ENCODE peak calls at places on chromosome 1, in four cellular contexts. I is K562, Y is GM12878, B is HepG2. C is an unnamed sample.

GRCh38 chr1:46333300-46334029 is 7.1 kb upstream of the NSUN4 start:
- DNase-seq in B (peak), I (peak), Y (peak), C (peak)

GRCh38 chr1:152907686-152908601 is at the start of gene IVL:
- DNase-seq in I (no peak), B (no peak), Y (peak), C (no peak)

GRCh38 chr1:54290443-54291184 is 90.6 kb downstream of the MRPL37 start:
- DNase-seq in I (no peak), B (peak), Y (no peak), C (no peak)

GRCh38 chr1:34088001-34088400 is 77.0 kb downstream of the CSMD2 start:
- DNase-seq in B (no peak), Y (no peak), I (no peak), C (no peak)

GRCh38 chr1:232943679-232944252 is 6.6 kb upstream of the NTPCR start:
- DNase-seq in Y (no peak), I (no peak), B (no peak), C (no peak)

GRCh38 chr1:119314001-119314796 is 54.4 kb upstream of the HAO2 start:
- DNase-seq in B (no peak), Y (no peak), I (no peak), C (no peak)

GRCh38 chr1:164768045-164768402 is 209.0 kb downstream of the PBX1 start:
- DNase-seq in Y (no peak), B (no peak), I (no peak), C (no peak)

GRCh38 chr1:156805766-156806511 is 10.7 kb downstream of the SH2D2A start:
- DNase-seq in I (no peak), Y (no peak), B (no peak), C (no peak)

GRCh38 chr1:206779565-206780091 is 7.3 kb upstream of the IL10 start:
- DNase-seq in Y (no peak), B (no peak), I (no peak), C (no peak)

GRCh38 chr1:162672678-162673259 is 40.5 kb downstream of the DDR2 start:
- DNase-seq in B (no peak), Y (no peak), I (no peak), C (no peak)

DNA sequence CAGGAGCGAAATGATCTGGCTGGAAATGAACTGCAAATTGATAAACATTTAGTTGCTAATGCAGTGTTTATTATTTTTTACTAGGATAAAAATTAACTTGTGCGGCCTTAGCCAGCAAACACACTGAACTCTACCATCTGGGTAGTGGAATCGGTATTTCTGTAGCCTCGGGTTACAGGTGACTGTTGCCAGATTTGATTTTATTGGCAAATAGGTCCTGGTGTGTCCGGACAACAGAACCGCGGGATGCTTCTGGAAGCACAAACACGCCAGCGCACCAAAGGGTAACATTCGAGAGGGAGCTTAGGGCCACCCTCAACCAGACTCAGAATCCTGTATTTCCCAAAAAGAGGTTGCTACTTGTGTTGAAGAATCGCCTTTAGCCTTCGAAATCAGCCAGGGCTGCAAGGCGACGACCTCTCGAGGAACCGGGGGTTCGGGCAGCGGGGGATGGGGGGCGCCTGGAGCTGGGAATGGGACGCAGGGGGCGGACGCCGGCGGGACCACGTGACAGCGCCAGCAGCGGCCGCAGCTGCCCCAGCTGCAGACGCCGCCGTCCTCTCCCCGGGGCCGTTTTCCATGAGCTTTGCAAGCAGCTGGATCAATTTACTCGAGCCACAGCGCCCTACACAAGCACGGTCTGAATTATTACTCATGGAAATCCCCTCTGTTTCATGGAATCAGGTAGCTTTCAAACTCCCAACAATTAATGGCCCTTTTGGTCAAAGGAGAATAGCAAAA is 158.8 kb downstream of the TOMM20 start:
- DNase-seq in Y (no peak), I (no peak), B (no peak), C (peak)
- TF ChIP-seq FOXK2 in Y (no peak), I (no peak), B (no peak), C (no peak)

GRCh38 chr1:20462397-20462796 is 23.6 kb downstream of the CAMK2N1 start:
- DNase-seq in I (no peak), B (no peak), Y (no peak), C (no peak)
- TF ChIP-seq TARDBP in I (no peak), B (no peak), Y (no peak), C (no peak)

GRCh38 chr1:224623310-224623714 is 7.2 kb downstream of the CNIH3 start:
- DNase-seq in I (no peak), Y (no peak), B (no peak), C (no peak)
- TF ChIP-seq FOXM1 in I (no peak), Y (no peak), B (no peak), C (no peak)

DNA sequence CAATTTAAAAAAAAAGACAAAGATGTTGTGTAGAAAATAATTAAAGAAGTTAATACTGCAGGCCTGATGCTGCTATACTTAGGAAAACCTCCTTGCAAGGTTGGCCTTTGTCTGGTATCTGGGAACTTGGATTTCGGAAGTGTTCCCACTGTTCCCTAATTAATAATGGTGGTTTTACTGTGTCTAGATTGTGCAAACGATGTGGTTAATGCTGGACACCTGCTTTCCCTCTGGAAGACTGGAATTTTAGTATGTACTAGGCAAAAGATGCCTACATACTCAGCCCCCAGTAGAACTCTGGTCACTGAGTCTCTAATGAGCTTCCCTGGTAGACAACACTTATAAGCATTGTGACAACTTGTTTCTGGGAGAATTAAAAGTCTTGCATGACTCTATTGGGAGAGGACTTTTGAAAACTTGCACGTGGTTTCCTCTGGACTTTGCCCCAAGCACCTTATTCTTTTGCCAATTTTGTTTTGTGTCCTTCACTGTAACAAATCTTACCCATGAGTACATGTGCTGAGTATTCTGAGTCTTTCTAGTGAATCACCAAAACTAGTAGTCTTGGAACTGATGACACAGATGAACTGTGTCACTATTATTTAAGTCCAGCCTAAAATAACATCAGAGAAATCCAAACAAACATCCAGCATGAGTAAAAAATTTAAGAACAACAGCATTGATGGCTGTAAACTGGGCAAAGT is 40.4 kb downstream of the LIN9 start:
- DNase-seq in B (no peak), I (no peak), Y (no peak), C (no peak)
- TF ChIP-seq FOXK2 in B (no peak), I (no peak), Y (no peak), C (no peak)

GRCh38 chr1:86906419-86906818 is 7.5 kb downstream of the SELENOF start:
- DNase-seq in I (no peak), B (no peak), Y (no peak), C (peak)
- TF ChIP-seq TARDBP in I (no peak), B (no peak), Y (no peak), C (no peak)